ENCODE peak calls at places on chromosomes 11 and 22, in nine cellular contexts. One of them, this sample, is unnamed.

GRCh38 chr11:116500833-116501622 is 271.8 kb downstream of the BUD13 start:
- DNase-seq in H9: peak
- DNase-seq in A673: no peak
- DNase-seq in activated B cell treated with CpG ODN at 0.5 μM for 24 hours: no peak
- DNase-seq in astrocyte of the spinal cord: no peak
- DNase-seq in H1: no peak
- DNase-seq in endothelial cell of umbilical vein: no peak
- DNase-seq in bronchial epithelial cell: no peak
- DNase-seq in fibroblast of mammary gland: no peak
- DNase-seq in this sample: no peak

GRCh38 chr11:126751242-126751641 is 249.3 kb downstream of the KIRREL3 start:
- DNase-seq in H9: no peak
- DNase-seq in A673: no peak
- DNase-seq in activated B cell treated with CpG ODN at 0.5 μM for 24 hours: no peak
- DNase-seq in astrocyte of the spinal cord: no peak
- DNase-seq in H1: no peak
- DNase-seq in endothelial cell of umbilical vein: no peak
- DNase-seq in bronchial epithelial cell: no peak
- DNase-seq in fibroblast of mammary gland: no peak
- DNase-seq in this sample: no peak

GRCh38 chr11:45148276-45148675 is 1.8 kb downstream of the PRDM11 start:
- DNase-seq in H9: peak
- DNase-seq in A673: no peak
- DNase-seq in activated B cell treated with CpG ODN at 0.5 μM for 24 hours: no peak
- DNase-seq in astrocyte of the spinal cord: no peak
- DNase-seq in H1: peak
- DNase-seq in endothelial cell of umbilical vein: no peak
- DNase-seq in bronchial epithelial cell: no peak
- DNase-seq in fibroblast of mammary gland: no peak
- DNase-seq in this sample: no peak

GRCh38 chr11:74333193-74333592 is 21.8 kb upstream of the P4HA3 start:
- DNase-seq in H9: no peak
- DNase-seq in A673: no peak
- DNase-seq in activated B cell treated with CpG ODN at 0.5 μM for 24 hours: no peak
- DNase-seq in astrocyte of the spinal cord: no peak
- DNase-seq in H1: no peak
- DNase-seq in endothelial cell of umbilical vein: no peak
- DNase-seq in bronchial epithelial cell: no peak
- DNase-seq in fibroblast of mammary gland: no peak
- DNase-seq in this sample: no peak

GRCh38 chr22:19201858-19202798 is 23.6 kb upstream of the SLC25A1 start:
- DNase-seq in H9: no peak
- DNase-seq in A673: no peak
- DNase-seq in activated B cell treated with CpG ODN at 0.5 μM for 24 hours: no peak
- DNase-seq in astrocyte of the spinal cord: no peak
- DNase-seq in H1: no peak
- DNase-seq in endothelial cell of umbilical vein: no peak
- DNase-seq in bronchial epithelial cell: no peak
- DNase-seq in fibroblast of mammary gland: no peak
- DNase-seq in this sample: no peak

GRCh38 chr11:112903310-112903709 is 57.9 kb upstream of the NCAM1 start:
- DNase-seq in H9: no peak
- DNase-seq in A673: no peak
- DNase-seq in activated B cell treated with CpG ODN at 0.5 μM for 24 hours: no peak
- DNase-seq in astrocyte of the spinal cord: no peak
- DNase-seq in H1: no peak
- DNase-seq in endothelial cell of umbilical vein: no peak
- DNase-seq in bronchial epithelial cell: no peak
- DNase-seq in fibroblast of mammary gland: no peak
- DNase-seq in this sample: no peak

GRCh38 chr11:116931206-116931953 is 94.0 kb upstream of the APOA1 start:
- DNase-seq in H9: no peak
- DNase-seq in A673: peak
- DNase-seq in activated B cell treated with CpG ODN at 0.5 μM for 24 hours: no peak
- DNase-seq in astrocyte of the spinal cord: no peak
- DNase-seq in H1: no peak
- DNase-seq in endothelial cell of umbilical vein: peak
- DNase-seq in bronchial epithelial cell: peak
- DNase-seq in fibroblast of mammary gland: peak
- DNase-seq in this sample: peak

GRCh38 chr11:99376463-99376862 is 355.7 kb downstream of the CNTN5 start:
- DNase-seq in H9: no peak
- DNase-seq in A673: peak
- DNase-seq in activated B cell treated with CpG ODN at 0.5 μM for 24 hours: no peak
- DNase-seq in astrocyte of the spinal cord: no peak
- DNase-seq in H1: no peak
- DNase-seq in endothelial cell of umbilical vein: no peak
- DNase-seq in bronchial epithelial cell: no peak
- DNase-seq in fibroblast of mammary gland: no peak
- DNase-seq in this sample: no peak

GRCh38 chr11:47033439-47033838 is 96.9 kb downstream of the CSTPP1 start:
- DNase-seq in H9: no peak
- DNase-seq in A673: peak
- DNase-seq in activated B cell treated with CpG ODN at 0.5 μM for 24 hours: no peak
- DNase-seq in astrocyte of the spinal cord: no peak
- DNase-seq in H1: no peak
- DNase-seq in endothelial cell of umbilical vein: no peak
- DNase-seq in bronchial epithelial cell: no peak
- DNase-seq in fibroblast of mammary gland: peak
- DNase-seq in this sample: no peak

GRCh38 chr11:70933986-70934583 is 318.3 kb downstream of the SHANK2 start:
- DNase-seq in H9: no peak
- DNase-seq in A673: no peak
- DNase-seq in activated B cell treated with CpG ODN at 0.5 μM for 24 hours: no peak
- DNase-seq in astrocyte of the spinal cord: no peak
- DNase-seq in H1: no peak
- DNase-seq in endothelial cell of umbilical vein: no peak
- DNase-seq in bronchial epithelial cell: no peak
- DNase-seq in fibroblast of mammary gland: no peak
- DNase-seq in this sample: no peak

GRCh38 chr11:75558939-75559843 is 2.9 kb upstream of the SERPINH1 start:
- DNase-seq in H9: no peak
- DNase-seq in A673: peak
- DNase-seq in activated B cell treated with CpG ODN at 0.5 μM for 24 hours: no peak
- DNase-seq in astrocyte of the spinal cord: peak
- DNase-seq in H1: no peak
- DNase-seq in endothelial cell of umbilical vein: peak
- DNase-seq in bronchial epithelial cell: no peak
- DNase-seq in fibroblast of mammary gland: peak
- DNase-seq in this sample: no peak

GRCh38 chr22:22462813-22463567 is 45.6 kb downstream of the ZNF280B start:
- DNase-seq in H9: no peak
- DNase-seq in A673: peak
- DNase-seq in activated B cell treated with CpG ODN at 0.5 μM for 24 hours: no peak
- DNase-seq in astrocyte of the spinal cord: no peak
- DNase-seq in H1: no peak
- DNase-seq in endothelial cell of umbilical vein: peak
- DNase-seq in bronchial epithelial cell: no peak
- DNase-seq in fibroblast of mammary gland: peak
- DNase-seq in this sample: no peak

GRCh38 chr22:38176170-38176741 is 5.4 kb downstream of the PLA2G6 start:
- DNase-seq in H9: no peak
- DNase-seq in A673: no peak
- DNase-seq in activated B cell treated with CpG ODN at 0.5 μM for 24 hours: no peak
- DNase-seq in astrocyte of the spinal cord: peak
- DNase-seq in H1: no peak
- DNase-seq in endothelial cell of umbilical vein: peak
- DNase-seq in bronchial epithelial cell: peak
- DNase-seq in fibroblast of mammary gland: peak
- DNase-seq in this sample: peak

GRCh38 chr22:22137891-22138290 is 106.7 kb upstream of the VPREB1 start:
- DNase-seq in H9: no peak
- DNase-seq in A673: no peak
- DNase-seq in activated B cell treated with CpG ODN at 0.5 μM for 24 hours: no peak
- DNase-seq in astrocyte of the spinal cord: no peak
- DNase-seq in H1: no peak
- DNase-seq in endothelial cell of umbilical vein: no peak
- DNase-seq in bronchial epithelial cell: no peak
- DNase-seq in fibroblast of mammary gland: no peak
- DNase-seq in this sample: no peak

GRCh38 chr11:125625225-125625593 is 246 bp downstream of the CHEK1 start:
- DNase-seq in H9: no peak
- DNase-seq in A673: no peak
- DNase-seq in activated B cell treated with CpG ODN at 0.5 μM for 24 hours: no peak
- DNase-seq in astrocyte of the spinal cord: no peak
- DNase-seq in H1: no peak
- DNase-seq in endothelial cell of umbilical vein: no peak
- DNase-seq in bronchial epithelial cell: no peak
- DNase-seq in fibroblast of mammary gland: no peak
- DNase-seq in this sample: no peak

GRCh38 chr11:114027941-114028340 is 31.6 kb upstream of the ZBTB16 start:
- DNase-seq in H9: no peak
- DNase-seq in A673: peak
- DNase-seq in activated B cell treated with CpG ODN at 0.5 μM for 24 hours: no peak
- DNase-seq in astrocyte of the spinal cord: no peak
- DNase-seq in H1: no peak
- DNase-seq in endothelial cell of umbilical vein: no peak
- DNase-seq in bronchial epithelial cell: no peak
- DNase-seq in fibroblast of mammary gland: peak
- DNase-seq in this sample: no peak
- TF ChIP-seq CTCF in H9: no peak
- TF ChIP-seq CTCF in A673: peak
- TF ChIP-seq CTCF in activated B cell treated with CpG ODN at 0.5 μM for 24 hours: no peak
- TF ChIP-seq CTCF in astrocyte of the spinal cord: no peak
- TF ChIP-seq CTCF in H1: no peak
- TF ChIP-seq CTCF in endothelial cell of umbilical vein: no peak
- TF ChIP-seq CTCF in bronchial epithelial cell: no peak
- TF ChIP-seq CTCF in fibroblast of mammary gland: peak
- TF ChIP-seq CTCF in this sample: no peak

GRCh38 chr22:27089303-27089702 is 431.9 kb downstream of the MIAT start:
- DNase-seq in H9: no peak
- DNase-seq in A673: no peak
- DNase-seq in activated B cell treated with CpG ODN at 0.5 μM for 24 hours: no peak
- DNase-seq in astrocyte of the spinal cord: no peak
- DNase-seq in H1: no peak
- DNase-seq in endothelial cell of umbilical vein: no peak
- DNase-seq in bronchial epithelial cell: no peak
- DNase-seq in fibroblast of mammary gland: no peak
- DNase-seq in this sample: no peak
- TF ChIP-seq CTCF in H9: no peak
- TF ChIP-seq CTCF in A673: no peak
- TF ChIP-seq CTCF in activated B cell treated with CpG ODN at 0.5 μM for 24 hours: no peak
- TF ChIP-seq CTCF in astrocyte of the spinal cord: no peak
- TF ChIP-seq CTCF in H1: no peak
- TF ChIP-seq CTCF in endothelial cell of umbilical vein: no peak
- TF ChIP-seq CTCF in bronchial epithelial cell: no peak
- TF ChIP-seq CTCF in fibroblast of mammary gland: no peak
- TF ChIP-seq CTCF in this sample: no peak

GRCh38 chr11:63510360-63511130 is 4.7 kb downstream of the LGALS12 start:
- DNase-seq in H9: no peak
- DNase-seq in A673: no peak
- DNase-seq in activated B cell treated with CpG ODN at 0.5 μM for 24 hours: no peak
- DNase-seq in astrocyte of the spinal cord: peak
- DNase-seq in H1: no peak
- DNase-seq in endothelial cell of umbilical vein: no peak
- DNase-seq in bronchial epithelial cell: no peak
- DNase-seq in fibroblast of mammary gland: peak
- DNase-seq in this sample: no peak
- TF ChIP-seq CTCF in H9: no peak
- TF ChIP-seq CTCF in A673: no peak
- TF ChIP-seq CTCF in activated B cell treated with CpG ODN at 0.5 μM for 24 hours: no peak
- TF ChIP-seq CTCF in astrocyte of the spinal cord: no peak
- TF ChIP-seq CTCF in H1: no peak
- TF ChIP-seq CTCF in endothelial cell of umbilical vein: no peak
- TF ChIP-seq CTCF in bronchial epithelial cell: no peak
- TF ChIP-seq CTCF in fibroblast of mammary gland: no peak
- TF ChIP-seq CTCF in this sample: no peak

DNA sequence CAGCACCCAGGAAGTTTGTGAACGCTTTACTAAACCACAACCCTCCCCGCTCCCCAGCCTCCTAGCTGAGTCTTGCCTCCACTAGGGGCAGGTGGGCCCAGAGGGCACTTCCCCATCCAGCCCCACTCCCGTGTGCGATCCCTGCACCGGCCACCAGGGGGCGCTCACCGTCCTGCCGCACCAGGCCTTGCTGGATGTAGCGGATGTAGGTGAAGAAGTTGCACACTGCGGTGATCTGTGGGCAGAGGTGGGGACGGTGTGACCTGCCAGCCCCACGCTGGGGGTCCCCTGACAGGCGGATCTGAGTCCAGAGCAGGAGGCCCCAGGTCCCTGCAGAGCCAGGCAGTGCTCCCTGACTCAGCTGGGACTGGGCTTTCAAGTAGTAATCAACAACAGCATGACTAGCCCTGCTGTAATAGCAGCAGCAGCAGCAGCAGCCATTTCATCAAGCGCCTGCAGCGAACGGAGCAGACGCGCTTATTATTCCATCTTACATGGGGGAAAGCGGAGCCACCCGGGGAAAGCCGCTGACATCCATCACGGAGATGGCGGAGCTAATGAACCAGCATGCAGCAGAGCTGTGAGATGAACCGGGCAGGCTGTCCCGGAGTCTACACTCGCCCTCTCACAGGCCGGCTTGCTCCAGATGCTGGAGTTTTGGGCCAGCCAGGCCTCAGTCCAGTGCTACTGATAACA is 7.9 kb upstream of the FADS3 start:
- DNase-seq in H9: peak
- DNase-seq in A673: peak
- DNase-seq in activated B cell treated with CpG ODN at 0.5 μM for 24 hours: peak
- DNase-seq in astrocyte of the spinal cord: peak
- DNase-seq in H1: peak
- DNase-seq in endothelial cell of umbilical vein: peak
- DNase-seq in bronchial epithelial cell: peak
- DNase-seq in fibroblast of mammary gland: peak
- DNase-seq in this sample: peak
- TF ChIP-seq CTCF in H9: peak
- TF ChIP-seq CTCF in A673: peak
- TF ChIP-seq CTCF in activated B cell treated with CpG ODN at 0.5 μM for 24 hours: peak
- TF ChIP-seq CTCF in astrocyte of the spinal cord: peak
- TF ChIP-seq CTCF in H1: peak
- TF ChIP-seq CTCF in endothelial cell of umbilical vein: peak
- TF ChIP-seq CTCF in bronchial epithelial cell: peak
- TF ChIP-seq CTCF in fibroblast of mammary gland: peak
- TF ChIP-seq CTCF in this sample: peak

GRCh38 chr11:15819679-15820286 is 536.6 kb downstream of the SOX6 start:
- DNase-seq in H9: peak
- DNase-seq in A673: peak
- DNase-seq in activated B cell treated with CpG ODN at 0.5 μM for 24 hours: no peak
- DNase-seq in astrocyte of the spinal cord: peak
- DNase-seq in H1: peak
- DNase-seq in endothelial cell of umbilical vein: peak
- DNase-seq in bronchial epithelial cell: peak
- DNase-seq in fibroblast of mammary gland: peak
- DNase-seq in this sample: peak
- TF ChIP-seq CTCF in H9: peak
- TF ChIP-seq CTCF in A673: peak
- TF ChIP-seq CTCF in activated B cell treated with CpG ODN at 0.5 μM for 24 hours: no peak
- TF ChIP-seq CTCF in astrocyte of the spinal cord: peak
- TF ChIP-seq CTCF in H1: peak
- TF ChIP-seq CTCF in endothelial cell of umbilical vein: peak
- TF ChIP-seq CTCF in bronchial epithelial cell: peak
- TF ChIP-seq CTCF in fibroblast of mammary gland: peak
- TF ChIP-seq CTCF in this sample: peak

GRCh38 chr11:115135936-115136335 is 368.3 kb downstream of the CADM1 start:
- DNase-seq in H9: no peak
- DNase-seq in A673: no peak
- DNase-seq in activated B cell treated with CpG ODN at 0.5 μM for 24 hours: no peak
- DNase-seq in astrocyte of the spinal cord: no peak
- DNase-seq in H1: no peak
- DNase-seq in endothelial cell of umbilical vein: no peak
- DNase-seq in bronchial epithelial cell: no peak
- DNase-seq in fibroblast of mammary gland: no peak
- DNase-seq in this sample: no peak
- TF ChIP-seq CTCF in H9: no peak
- TF ChIP-seq CTCF in A673: no peak
- TF ChIP-seq CTCF in activated B cell treated with CpG ODN at 0.5 μM for 24 hours: no peak
- TF ChIP-seq CTCF in astrocyte of the spinal cord: no peak
- TF ChIP-seq CTCF in H1: no peak
- TF ChIP-seq CTCF in endothelial cell of umbilical vein: no peak
- TF ChIP-seq CTCF in bronchial epithelial cell: no peak
- TF ChIP-seq CTCF in fibroblast of mammary gland: no peak
- TF ChIP-seq CTCF in this sample: no peak

This sample was measured in CD14-positive monocyte.